ENCODE peak calls at places on chromosomes 11 and 22, in eight cellular contexts. M, J, A, B, K, I, R and F are unnamed samples.

GRCh38 chr11:28384418-28384817 is 276.2 kb downstream of the METTL15 start:
- DNase-seq in M (no peak), J (peak), A (peak), B (no peak), K (no peak), I (no peak), R (peak), F (no peak)

GRCh38 chr11:44752262-44752661 is 25.5 kb downstream of the TSPAN18 start:
- DNase-seq in M (no peak), J (no peak), A (no peak), B (no peak), K (no peak), I (no peak), R (no peak), F (no peak)

GRCh38 chr22:44351685-44352377 is 39.1 kb upstream of the SHISAL1 start:
- DNase-seq in M (no peak), J (peak), A (peak), B (no peak), K (no peak), I (no peak), R (peak), F (no peak)

GRCh38 chr11:16925495-16926065 is 88.6 kb downstream of the PLEKHA7 start:
- DNase-seq in M (peak), J (peak), A (no peak), B (peak), K (no peak), I (no peak), R (no peak), F (no peak)

GRCh38 chr11:64923944-64924909 is at the start of gene PPP2R5B:
- DNase-seq in M (peak), J (peak), A (peak), B (peak), K (peak), I (peak), R (peak), F (peak)

GRCh38 chr11:118318112-118319030 is 13.8 kb downstream of the CD3E start:
- DNase-seq in M (no peak), J (no peak), A (no peak), B (no peak), K (no peak), I (no peak), R (no peak), F (no peak)

GRCh38 chr11:86230921-86231320 is 13.6 kb upstream of the EED start:
- DNase-seq in M (no peak), J (no peak), A (peak), B (no peak), K (no peak), I (no peak), R (no peak), F (no peak)

GRCh38 chr11:114280696-114281095 is 15.5 kb upstream of the NNMT start:
- DNase-seq in M (peak), J (peak), A (peak), B (peak), K (no peak), I (no peak), R (peak), F (no peak)

GRCh38 chr22:20013382-20013871 is 3.2 kb downstream of the ARVCF start:
- DNase-seq in M (peak), J (no peak), A (peak), B (peak), K (peak), I (no peak), R (peak), F (no peak)

GRCh38 chr11:123020968-123021367 is 39.3 kb upstream of the BSX start:
- DNase-seq in M (peak), J (peak), A (peak), B (peak), K (no peak), I (no peak), R (peak), F (no peak)

GRCh38 chr11:81839016-81839415 is 894.6 kb downstream of the FAM181B start:
- DNase-seq in M (no peak), J (no peak), A (no peak), B (no peak), K (no peak), I (no peak), R (no peak), F (no peak)